ENCODE peak calls at places on chromosomes 5 and 9, in four cellular contexts. B, F, S and E are unnamed samples.

GRCh38 chr5:109903061-109903460 is 213.3 kb downstream of the MAN2A1 start:
- DNase-seq in F (no peak), S (no peak), B (no peak), E (no peak)

GRCh38 chr5:68248896-68249295 is 33.3 kb downstream of the PIK3R1 start:
- DNase-seq in F (no peak), S (no peak), B (no peak), E (no peak)

GRCh38 chr9:97557606-97558095 is 56.2 kb downstream of the TMOD1 start:
- DNase-seq in F (peak; percentile 78), B (no peak), S (no peak), E (no peak)

GRCh38 chr9:110592075-110592830 is 12.7 kb upstream of the SVEP1 start:
- DNase-seq in B (no peak), F (no peak), S (no peak), E (no peak)

GRCh38 chr5:26662806-26663360 is 375.5 kb downstream of the CDH9 start:
- DNase-seq in S (no peak), F (no peak), B (no peak), E (no peak)

GRCh38 chr9:130887494-130888144 is 9.0 kb downstream of the QRFP start:
- DNase-seq in F (no peak), B (no peak), S (no peak), E (no peak)

GRCh38 chr9:72457366-72457765 is 64.0 kb upstream of the TMC1 start:
- DNase-seq in F (no peak), B (no peak), S (no peak), E (no peak)

GRCh38 chr5:100553209-100553608 is 18.0 kb downstream of the FAM174A start:
- DNase-seq in S (no peak), B (no peak), F (no peak), E (no peak)

GRCh38 chr5:145218982-145219381 is 616.2 kb downstream of the PRELID2 start:
- DNase-seq in S (no peak), F (no peak), B (no peak), E (no peak)

GRCh38 chr5:139061274-139061673 is 136.9 kb downstream of the SIL1 start:
- DNase-seq in B (no peak), F (peak; percentile 76), S (no peak), E (no peak)

GRCh38 chr5:88269222-88269771 is 652 bp upstream of the TMEM161B start:
- DNase-seq in F (no peak), S (no peak), B (peak; percentile 6), E (peak; percentile 27)

GRCh38 chr5:27906911-27907590 is 868.7 kb upstream of the CDH9 start:
- DNase-seq in F (no peak), B (no peak), S (no peak), E (peak; percentile 18)

GRCh38 chr5:10607666-10608442 is 44.0 kb downstream of the ANKRD33B start:
- DNase-seq in S (no peak), F (no peak), B (no peak), E (peak; percentile 40)

GRCh38 chr5:123147741-123148140 is 58.7 kb downstream of the PRDM6 start:
- DNase-seq in F (no peak), B (no peak), S (no peak), E (no peak)

GRCh38 chr5:105501315-105501714 is 1938.7 kb upstream of the NUDT12 start:
- DNase-seq in S (no peak), F (no peak), B (no peak), E (no peak)

GRCh38 chr5:75651575-75651974 is 40.3 kb downstream of the ANKDD1B start:
- DNase-seq in B (no peak), F (no peak), S (no peak), E (no peak)

GRCh38 chr5:171483453-171484177 is 64.2 kb downstream of the FGF18 start:
- DNase-seq in F (no peak), B (no peak), S (no peak), E (no peak)

GRCh38 chr9:16884952-16885513 is 14.6 kb upstream of the BNC2 start:
- DNase-seq in F (no peak), S (no peak), B (peak; percentile 75), E (no peak)

GRCh38 chr9:117464941-117465616 is 50.2 kb upstream of the ASTN2 start:
- DNase-seq in B (no peak), S (no peak), F (no peak), E (no peak)

GRCh38 chr5:100424017-100424416 is 111.2 kb upstream of the FAM174A start:
- DNase-seq in B (no peak), F (no peak), S (no peak), E (no peak)

GRCh38 chr5:35120745-35121144 is 73.0 kb upstream of the AGXT2 start:
- DNase-seq in B (no peak), S (no peak), F (no peak), E (no peak)

GRCh38 chr5:151014680-151015343 is 5.6 kb upstream of the GPX3 start:
- DNase-seq in B (no peak), S (no peak), F (no peak), E (no peak)

GRCh38 chr5:159469496-159470370 is 139.4 kb upstream of the IL12B start:
- DNase-seq in F (no peak), B (peak; percentile 35), S (no peak), E (no peak)

GRCh38 chr5:160438316-160439204 is 16.9 kb downstream of the PTTG1 start:
- DNase-seq in F (peak; percentile 52), S (peak; percentile 38), B (peak; percentile 70), E (peak; percentile 64)

GRCh38 chr9:134725605-134725940 is 84.0 kb downstream of the COL5A1 start:
- DNase-seq in F (no peak), B (no peak), S (no peak), E (no peak)

GRCh38 chr9:26172301-26172700 is 494.1 kb upstream of the TUSC1 start:
- DNase-seq in F (no peak), S (no peak), B (no peak), E (no peak)

GRCh38 chr9:98569070-98569469 is 139.7 kb downstream of the GABBR2 start:
- DNase-seq in B (no peak), S (no peak), F (no peak), E (no peak)

DNA sequence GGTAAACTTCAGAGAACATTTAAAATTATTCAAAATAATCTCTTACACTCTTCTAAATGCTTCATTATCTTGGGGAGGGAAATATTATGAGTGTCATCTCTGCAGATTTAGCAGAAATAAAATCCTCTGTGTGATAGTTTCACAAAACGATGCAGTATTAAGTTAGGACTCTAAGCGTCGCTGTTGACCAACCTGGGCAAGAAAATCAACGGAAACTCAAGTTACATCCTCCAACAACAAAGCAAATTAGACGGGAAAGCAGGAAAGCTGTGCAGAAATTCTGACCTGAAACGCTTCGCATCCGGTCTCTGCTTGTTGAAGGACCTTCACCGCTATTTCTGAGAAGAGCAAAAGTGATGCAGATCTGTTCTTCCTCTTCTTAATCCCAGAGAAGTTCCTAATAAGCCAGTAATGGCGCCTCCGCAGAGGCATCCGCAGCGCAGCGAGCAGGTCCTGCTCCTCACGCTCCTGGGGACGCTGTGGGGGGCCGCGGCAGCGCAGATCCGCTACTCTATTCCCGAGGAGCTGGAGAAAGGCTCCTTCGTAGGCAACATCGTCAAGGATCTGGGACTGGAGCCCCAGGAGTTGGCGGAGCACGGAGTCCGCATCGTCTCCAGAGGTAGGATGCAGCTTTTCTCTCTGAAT is at the start of gene PCDHGA6:
- DNase-seq in S (no peak), B (no peak), F (no peak), E (no peak)
- H3K9me3 ChIP-seq in S (peaks cover 5% of the 10 kb centered on the region), B (no peaks in the 10 kb centered on the region), F (peaks cover 100% of the 10 kb centered on the region), E (no peaks in the 10 kb centered on the region)

GRCh38 chr5:119363936-119364335 is 8.1 kb downstream of the TNFAIP8 start:
- DNase-seq in S (no peak), F (no peak), B (no peak), E (no peak)
- H3K4me1 ChIP-seq in S (peaks cover 78% of the 10 kb centered on the region), F (peaks cover 31% of the 10 kb centered on the region), B (peaks cover 30% of the 10 kb centered on the region), E (no peaks in the 10 kb centered on the region)

DNA sequence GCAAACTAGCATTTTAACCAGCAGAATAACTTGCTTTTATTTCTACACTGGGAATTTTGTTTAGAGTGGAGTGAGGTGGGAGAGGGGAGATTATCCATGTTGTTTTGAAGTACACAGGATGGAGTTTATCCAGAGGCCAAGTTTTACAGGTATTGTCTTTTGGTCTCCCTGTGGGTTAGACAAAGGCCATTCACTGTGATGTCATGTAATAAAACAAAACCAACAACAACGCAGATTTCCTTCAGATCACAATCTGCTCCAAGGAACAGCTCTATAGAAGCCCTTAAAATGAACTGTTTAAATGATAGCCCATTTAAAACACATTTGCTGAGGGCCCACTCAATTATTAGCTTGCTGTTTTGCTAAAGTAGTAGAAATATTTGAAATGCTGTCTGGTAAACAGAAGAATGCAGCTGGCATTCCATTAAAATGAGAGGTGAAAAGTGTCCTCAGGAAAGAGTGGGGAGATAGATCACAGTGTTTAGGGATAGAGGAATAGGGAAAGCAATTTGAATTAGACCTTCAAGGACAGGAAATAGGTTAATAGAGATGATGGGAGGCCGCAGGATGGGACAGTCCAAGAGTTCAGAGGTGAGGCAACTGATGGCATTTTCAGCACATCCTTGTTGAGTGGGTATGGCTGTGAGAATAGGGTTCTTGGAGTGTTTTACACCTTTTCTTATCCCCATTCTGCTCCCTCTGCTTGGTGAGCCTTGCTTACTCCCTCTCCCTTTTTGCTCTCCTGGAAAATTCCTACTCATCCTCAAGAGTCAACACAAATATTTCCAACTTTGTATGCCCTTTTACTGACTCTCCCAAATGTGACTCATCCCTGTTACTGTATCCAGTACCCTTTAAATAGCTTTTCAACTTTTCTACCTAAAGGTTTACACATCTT is 140.1 kb upstream of the NR3C1 start:
- DNase-seq in F (no peak), B (no peak), S (no peak), E (no peak)
- H3K4me3 ChIP-seq in F (no peak overlapping the region), B (no peak overlapping the region), S (no peak overlapping the region), E (no peak overlapping the region)

GRCh38 chr9:65430221-65430620 is 145.2 kb upstream of the FOXD4L5 start:
- DNase-seq in S (no peak), F (no peak), B (no peak), E (no peak)

GRCh38 chr9:65437724-65438123 is 152.7 kb upstream of the FOXD4L5 start:
- DNase-seq in S (no peak), F (no peak), B (no peak), E (no peak)

GRCh38 chr9:65432051-65432450 is 147.0 kb upstream of the FOXD4L5 start:
- DNase-seq in S (no peak), B (no peak), F (no peak), E (no peak)

GRCh38 chr9:65432722-65433323 is 147.8 kb upstream of the FOXD4L5 start:
- DNase-seq in B (no peak), S (no peak), F (no peak), E (no peak)

DNA sequence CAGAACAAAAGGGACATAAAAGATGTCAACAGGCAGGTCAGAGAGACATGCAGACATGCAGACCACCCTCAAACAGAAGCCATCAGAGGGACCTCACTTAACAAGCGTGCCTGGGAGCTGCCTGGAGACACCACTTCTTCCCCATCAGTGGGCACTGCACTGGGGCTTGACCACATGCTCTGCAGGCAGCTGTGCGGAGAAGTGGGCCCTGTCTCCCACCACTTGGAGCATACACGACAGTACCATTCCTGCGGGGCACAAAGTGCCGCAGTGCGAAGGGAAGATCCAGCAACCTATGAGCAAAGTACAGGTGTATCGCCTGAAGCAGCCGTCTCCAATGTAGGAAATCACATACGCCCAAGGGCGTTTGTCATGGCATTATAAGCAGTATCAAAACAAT is 150.5 kb upstream of the FOXD4L5 start:
- DNase-seq in S (no peak), F (no peak), B (no peak), E (no peak)
- H3K9me3 ChIP-seq in S (no peaks in the 10 kb centered on the region), F (peaks cover 57% of the 10 kb centered on the region), B (peaks cover 10% of the 10 kb centered on the region), E (no peaks in the 10 kb centered on the region)